ENCODE peak calls at places on chromosome 15, in nine cellular contexts. One of them, this sample, is unnamed.

GRCh38 chr15:99099661-99100060 is 5.2 kb upstream of the SYNM start:
- DNase-seq in Peyer's patch: no peak
- DNase-seq in A549: no peak
- DNase-seq in AG04450: no peak
- DNase-seq in body of pancreas: no peak
- DNase-seq in fibroblast of lung: no peak
- DNase-seq in left lung: no peak
- DNase-seq in nephron progenitor cell: no peak
- DNase-seq in HepG2: no peak
- DNase-seq in this sample: no peak

GRCh38 chr15:28885630-28886430 is at the start of gene APBA2:
- DNase-seq in Peyer's patch: no peak
- DNase-seq in A549: peak
- DNase-seq in AG04450: no peak
- DNase-seq in body of pancreas: peak
- DNase-seq in fibroblast of lung: peak
- DNase-seq in left lung: no peak
- DNase-seq in nephron progenitor cell: peak
- DNase-seq in HepG2: no peak
- DNase-seq in this sample: peak

GRCh38 chr15:69074011-69074842 is 59.7 kb downstream of the NOX5 start:
- DNase-seq in Peyer's patch: peak
- DNase-seq in A549: peak
- DNase-seq in AG04450: no peak
- DNase-seq in body of pancreas: peak
- DNase-seq in fibroblast of lung: peak
- DNase-seq in left lung: peak
- DNase-seq in nephron progenitor cell: peak
- DNase-seq in HepG2: peak
- DNase-seq in this sample: peak

GRCh38 chr15:90456236-90456635 is 68.2 kb downstream of the IQGAP1 start:
- DNase-seq in Peyer's patch: no peak
- DNase-seq in A549: no peak
- DNase-seq in AG04450: no peak
- DNase-seq in body of pancreas: no peak
- DNase-seq in fibroblast of lung: no peak
- DNase-seq in left lung: no peak
- DNase-seq in nephron progenitor cell: no peak
- DNase-seq in HepG2: no peak
- DNase-seq in this sample: no peak

GRCh38 chr15:60006808-60007346 is 2.8 kb downstream of the FOXB1 start:
- DNase-seq in Peyer's patch: no peak
- DNase-seq in A549: no peak
- DNase-seq in AG04450: no peak
- DNase-seq in body of pancreas: no peak
- DNase-seq in fibroblast of lung: no peak
- DNase-seq in left lung: no peak
- DNase-seq in nephron progenitor cell: no peak
- DNase-seq in HepG2: no peak
- DNase-seq in this sample: no peak

GRCh38 chr15:74365619-74366445 is 1.6 kb downstream of the CYP11A1 start:
- DNase-seq in Peyer's patch: no peak
- DNase-seq in A549: no peak
- DNase-seq in AG04450: no peak
- DNase-seq in body of pancreas: peak
- DNase-seq in fibroblast of lung: peak
- DNase-seq in left lung: no peak
- DNase-seq in nephron progenitor cell: peak
- DNase-seq in HepG2: peak
- DNase-seq in this sample: peak

GRCh38 chr15:31327674-31328424 is 1.2 kb downstream of the KLF13 start:
- DNase-seq in Peyer's patch: peak
- DNase-seq in A549: peak
- DNase-seq in AG04450: no peak
- DNase-seq in body of pancreas: peak
- DNase-seq in fibroblast of lung: peak
- DNase-seq in left lung: peak
- DNase-seq in nephron progenitor cell: peak
- DNase-seq in HepG2: peak
- DNase-seq in this sample: peak

GRCh38 chr15:35557012-35557411 is 11.0 kb upstream of the DPH6 start:
- DNase-seq in Peyer's patch: no peak
- DNase-seq in A549: no peak
- DNase-seq in AG04450: no peak
- DNase-seq in body of pancreas: no peak
- DNase-seq in fibroblast of lung: no peak
- DNase-seq in left lung: no peak
- DNase-seq in nephron progenitor cell: no peak
- DNase-seq in HepG2: no peak
- DNase-seq in this sample: no peak

GRCh38 chr15:64530472-64530871 is 70.1 kb downstream of the ZNF609 start:
- DNase-seq in Peyer's patch: no peak
- DNase-seq in A549: no peak
- DNase-seq in AG04450: no peak
- DNase-seq in body of pancreas: no peak
- DNase-seq in fibroblast of lung: no peak
- DNase-seq in left lung: no peak
- DNase-seq in nephron progenitor cell: no peak
- DNase-seq in HepG2: no peak
- DNase-seq in this sample: no peak

GRCh38 chr15:93189562-93189961 is 100.6 kb upstream of the RGMA start:
- DNase-seq in Peyer's patch: peak
- DNase-seq in A549: no peak
- DNase-seq in AG04450: no peak
- DNase-seq in body of pancreas: no peak
- DNase-seq in fibroblast of lung: no peak
- DNase-seq in left lung: no peak
- DNase-seq in nephron progenitor cell: no peak
- DNase-seq in HepG2: no peak
- DNase-seq in this sample: no peak

GRCh38 chr15:85878866-85879265 is 84.1 kb upstream of the KLHL25 start:
- DNase-seq in Peyer's patch: no peak
- DNase-seq in A549: no peak
- DNase-seq in AG04450: no peak
- DNase-seq in body of pancreas: no peak
- DNase-seq in fibroblast of lung: no peak
- DNase-seq in left lung: no peak
- DNase-seq in nephron progenitor cell: no peak
- DNase-seq in HepG2: no peak
- DNase-seq in this sample: no peak

GRCh38 chr15:40633178-40633577 is 39.1 kb downstream of the KNL1 start:
- DNase-seq in Peyer's patch: no peak
- DNase-seq in A549: no peak
- DNase-seq in AG04450: peak
- DNase-seq in body of pancreas: no peak
- DNase-seq in fibroblast of lung: peak
- DNase-seq in left lung: no peak
- DNase-seq in nephron progenitor cell: no peak
- DNase-seq in HepG2: peak
- DNase-seq in this sample: no peak

GRCh38 chr15:59143281-59143680 is 38.3 kb downstream of the CCNB2 start:
- DNase-seq in Peyer's patch: no peak
- DNase-seq in A549: no peak
- DNase-seq in AG04450: no peak
- DNase-seq in body of pancreas: no peak
- DNase-seq in fibroblast of lung: no peak
- DNase-seq in left lung: no peak
- DNase-seq in nephron progenitor cell: no peak
- DNase-seq in HepG2: no peak
- DNase-seq in this sample: no peak

GRCh38 chr15:76150971-76151598 is 91.3 kb downstream of the TMEM266 start:
- DNase-seq in Peyer's patch: peak
- DNase-seq in A549: peak
- DNase-seq in AG04450: peak
- DNase-seq in body of pancreas: peak
- DNase-seq in fibroblast of lung: peak
- DNase-seq in left lung: no peak
- DNase-seq in nephron progenitor cell: peak
- DNase-seq in HepG2: peak
- DNase-seq in this sample: peak

GRCh38 chr15:45857295-45857694 is 222.5 kb downstream of the SQOR start:
- DNase-seq in Peyer's patch: no peak
- DNase-seq in A549: no peak
- DNase-seq in AG04450: no peak
- DNase-seq in body of pancreas: no peak
- DNase-seq in fibroblast of lung: no peak
- DNase-seq in left lung: no peak
- DNase-seq in nephron progenitor cell: no peak
- DNase-seq in HepG2: no peak
- DNase-seq in this sample: no peak

DNA sequence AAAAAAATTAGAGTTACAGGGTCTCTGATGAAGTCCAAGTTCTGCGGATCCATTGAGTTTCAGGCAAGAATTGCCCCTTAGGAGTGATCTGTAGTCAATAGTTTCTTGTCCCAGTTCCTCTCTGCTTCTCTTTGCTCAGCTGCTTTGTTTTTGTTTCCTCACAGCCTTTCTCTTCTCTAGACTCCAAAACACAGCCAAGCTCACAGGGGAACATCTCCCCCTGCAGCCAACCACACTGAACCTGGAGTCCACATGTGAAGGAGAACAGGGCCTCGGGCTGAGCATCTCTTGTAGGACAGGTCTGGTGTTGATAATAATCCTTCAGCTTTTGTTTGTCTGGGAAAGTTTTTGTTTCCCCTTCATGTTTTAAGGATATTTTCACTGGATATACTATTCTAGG is 202.6 kb upstream of the ATP10A start:
- DNase-seq in Peyer's patch: no peak
- DNase-seq in A549: no peak
- DNase-seq in AG04450: no peak
- DNase-seq in body of pancreas: no peak
- DNase-seq in fibroblast of lung: no peak
- DNase-seq in left lung: no peak
- DNase-seq in nephron progenitor cell: no peak
- DNase-seq in HepG2: no peak
- DNase-seq in this sample: no peak
- TF ChIP-seq CTCF in Peyer's patch: no peak
- TF ChIP-seq CTCF in A549: no peak
- TF ChIP-seq CTCF in AG04450: no peak
- TF ChIP-seq CTCF in body of pancreas: no peak
- TF ChIP-seq CTCF in fibroblast of lung: no peak
- TF ChIP-seq CTCF in left lung: no peak
- TF ChIP-seq CTCF in nephron progenitor cell: no peak
- TF ChIP-seq CTCF in HepG2: no peak
- TF ChIP-seq CTCF in this sample: no peak

DNA sequence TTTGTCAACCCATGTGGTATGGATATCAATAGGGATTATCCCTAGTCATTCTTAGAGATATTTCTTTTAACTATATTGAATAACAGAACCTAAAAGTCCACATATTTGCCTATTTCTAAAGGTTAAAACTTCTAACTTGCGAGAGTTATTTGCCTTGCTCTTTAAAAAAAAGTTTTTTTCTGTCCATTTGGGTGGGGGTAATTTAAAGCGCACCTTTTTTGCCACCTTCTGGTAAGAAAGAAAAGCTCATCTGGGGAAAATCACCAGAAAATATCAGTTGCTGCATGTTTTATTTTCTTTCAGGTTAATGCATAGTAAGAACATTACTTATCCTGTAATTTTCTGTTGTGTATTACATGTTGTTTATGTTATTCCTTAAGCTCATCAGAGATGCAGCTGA is 242.0 kb upstream of the GOLGA6L4 start:
- DNase-seq in Peyer's patch: no peak
- DNase-seq in A549: no peak
- DNase-seq in AG04450: no peak
- DNase-seq in body of pancreas: no peak
- DNase-seq in fibroblast of lung: no peak
- DNase-seq in left lung: no peak
- DNase-seq in nephron progenitor cell: no peak
- DNase-seq in HepG2: no peak
- DNase-seq in this sample: no peak
- TF ChIP-seq CTCF in Peyer's patch: no peak
- TF ChIP-seq CTCF in A549: no peak
- TF ChIP-seq CTCF in AG04450: peak
- TF ChIP-seq CTCF in body of pancreas: peak
- TF ChIP-seq CTCF in fibroblast of lung: no peak
- TF ChIP-seq CTCF in left lung: no peak
- TF ChIP-seq CTCF in nephron progenitor cell: no peak
- TF ChIP-seq CTCF in HepG2: no peak
- TF ChIP-seq CTCF in this sample: no peak

GRCh38 chr15:56425976-56426375 is 39.0 kb downstream of the MNS1 start:
- DNase-seq in Peyer's patch: no peak
- DNase-seq in A549: no peak
- DNase-seq in AG04450: no peak
- DNase-seq in body of pancreas: no peak
- DNase-seq in fibroblast of lung: no peak
- DNase-seq in left lung: no peak
- DNase-seq in nephron progenitor cell: no peak
- DNase-seq in HepG2: no peak
- DNase-seq in this sample: no peak

GRCh38 chr15:56425276-56425675 is 39.7 kb downstream of the MNS1 start:
- DNase-seq in Peyer's patch: no peak
- DNase-seq in A549: no peak
- DNase-seq in AG04450: no peak
- DNase-seq in body of pancreas: no peak
- DNase-seq in fibroblast of lung: no peak
- DNase-seq in left lung: no peak
- DNase-seq in nephron progenitor cell: no peak
- DNase-seq in HepG2: no peak
- DNase-seq in this sample: no peak

GRCh38 chr15:56432304-56432703 is 32.6 kb downstream of the MNS1 start:
- DNase-seq in Peyer's patch: no peak
- DNase-seq in A549: no peak
- DNase-seq in AG04450: no peak
- DNase-seq in body of pancreas: no peak
- DNase-seq in fibroblast of lung: peak
- DNase-seq in left lung: no peak
- DNase-seq in nephron progenitor cell: no peak
- DNase-seq in HepG2: no peak
- DNase-seq in this sample: no peak

GRCh38 chr15:56428821-56429458 is 36.0 kb downstream of the MNS1 start:
- DNase-seq in Peyer's patch: no peak
- DNase-seq in A549: peak
- DNase-seq in AG04450: peak
- DNase-seq in body of pancreas: no peak
- DNase-seq in fibroblast of lung: peak
- DNase-seq in left lung: no peak
- DNase-seq in nephron progenitor cell: no peak
- DNase-seq in HepG2: peak
- DNase-seq in this sample: no peak
- TF ChIP-seq CTCF in Peyer's patch: peak
- TF ChIP-seq CTCF in A549: peak
- TF ChIP-seq CTCF in AG04450: peak
- TF ChIP-seq CTCF in body of pancreas: peak
- TF ChIP-seq CTCF in fibroblast of lung: no peak
- TF ChIP-seq CTCF in left lung: peak
- TF ChIP-seq CTCF in nephron progenitor cell: peak
- TF ChIP-seq CTCF in HepG2: peak
- TF ChIP-seq CTCF in this sample: peak

DNA sequence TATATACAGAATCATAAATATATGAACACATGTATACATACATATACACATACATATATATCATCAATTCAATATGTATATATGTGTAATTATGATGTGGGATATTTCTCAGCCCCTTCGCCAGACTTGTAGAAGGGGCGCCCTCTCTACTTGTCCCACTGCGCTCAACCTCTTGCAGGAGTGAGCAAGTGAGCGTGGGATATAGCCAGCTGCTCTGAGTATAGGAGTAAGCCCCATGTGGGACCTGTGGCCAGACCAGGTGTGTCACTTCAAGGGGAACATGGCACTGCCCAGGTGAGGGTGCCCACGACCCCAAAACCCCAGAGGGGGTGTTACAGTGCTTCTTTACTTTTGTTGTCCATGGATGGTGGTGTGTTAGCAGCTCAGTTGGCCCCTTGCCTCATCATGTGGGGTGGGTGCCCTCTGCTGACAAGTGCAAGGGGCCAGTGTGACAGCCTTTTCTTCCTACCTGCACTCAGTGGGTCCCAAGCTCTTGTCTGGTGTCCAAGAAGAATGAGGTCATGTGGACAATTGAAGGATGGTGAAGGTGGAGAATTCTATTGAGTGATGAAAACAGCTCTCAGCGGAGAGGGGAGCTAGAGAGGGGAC is 304.1 kb downstream of the UNC13C start:
- DNase-seq in Peyer's patch: no peak
- DNase-seq in A549: no peak
- DNase-seq in AG04450: no peak
- DNase-seq in body of pancreas: no peak
- DNase-seq in fibroblast of lung: no peak
- DNase-seq in left lung: no peak
- DNase-seq in nephron progenitor cell: no peak
- DNase-seq in HepG2: peak
- DNase-seq in this sample: no peak
- TF ChIP-seq CTCF in Peyer's patch: no peak
- TF ChIP-seq CTCF in A549: no peak
- TF ChIP-seq CTCF in AG04450: no peak
- TF ChIP-seq CTCF in body of pancreas: no peak
- TF ChIP-seq CTCF in fibroblast of lung: no peak
- TF ChIP-seq CTCF in left lung: no peak
- TF ChIP-seq CTCF in nephron progenitor cell: no peak
- TF ChIP-seq CTCF in HepG2: peak
- TF ChIP-seq CTCF in this sample: no peak

This sample was measured in progenitor cell of endocrine pancreas.